ENCODE peak calls at places on chromosome 18, in seven cellular contexts. One of them, this sample, is unnamed.
A peak's percentile ranks its signal among the peaks of the same experiment; 100 is the strongest.

GRCh38 chr18:70132999-70133398 is 72.5 kb downstream of the RTTN start:
- DNase-seq in sigmoid colon: no peak
- DNase-seq in H54: no peak
- DNase-seq in upper lobe of left lung: no peak
- DNase-seq in breast epithelium: no peak
- DNase-seq in spleen: no peak
- DNase-seq in adrenal gland: no peak
- DNase-seq in this sample: no peak

GRCh38 chr18:44452346-44452745 is 228.3 kb upstream of the SETBP1 start:
- DNase-seq in H54: no peak
- DNase-seq in upper lobe of left lung: no peak
- DNase-seq in breast epithelium: no peak
- DNase-seq in spleen: no peak
- DNase-seq in sigmoid colon: no peak
- DNase-seq in adrenal gland: no peak
- DNase-seq in this sample: no peak

GRCh38 chr18:5051207-5051606 is 145.8 kb downstream of the AKAIN1 start:
- DNase-seq in adrenal gland: no peak
- DNase-seq in H54: no peak
- DNase-seq in upper lobe of left lung: no peak
- DNase-seq in spleen: no peak
- DNase-seq in sigmoid colon: no peak
- DNase-seq in breast epithelium: no peak
- DNase-seq in this sample: no peak

GRCh38 chr18:24786027-24786426 is 325.6 kb downstream of the HRH4 start:
- DNase-seq in upper lobe of left lung: no peak
- DNase-seq in breast epithelium: no peak
- DNase-seq in spleen: no peak
- DNase-seq in H54: no peak
- DNase-seq in adrenal gland: no peak
- DNase-seq in sigmoid colon: no peak
- DNase-seq in this sample: no peak

GRCh38 chr18:52615943-52616342 is 275.9 kb downstream of the DCC start:
- DNase-seq in spleen: no peak
- DNase-seq in H54: no peak
- DNase-seq in breast epithelium: no peak
- DNase-seq in sigmoid colon: no peak
- DNase-seq in adrenal gland: no peak
- DNase-seq in upper lobe of left lung: no peak
- DNase-seq in this sample: no peak

GRCh38 chr18:51655327-51655698 is 457.8 kb upstream of the MEX3C start:
- DNase-seq in adrenal gland: no peak
- DNase-seq in spleen: no peak
- DNase-seq in H54: no peak
- DNase-seq in upper lobe of left lung: no peak
- DNase-seq in breast epithelium: no peak
- DNase-seq in sigmoid colon: no peak
- DNase-seq in this sample: no peak

GRCh38 chr18:9876867-9877654 is 8.7 kb upstream of the TXNDC2 start:
- DNase-seq in H54: peak; percentile 29
- DNase-seq in sigmoid colon: no peak
- DNase-seq in upper lobe of left lung: no peak
- DNase-seq in adrenal gland: peak; percentile 80
- DNase-seq in spleen: no peak
- DNase-seq in breast epithelium: no peak
- DNase-seq in this sample: peak; percentile 99

GRCh38 chr18:75041586-75041985 is 167.4 kb downstream of the PTGR3 start:
- DNase-seq in upper lobe of left lung: no peak
- DNase-seq in spleen: no peak
- DNase-seq in adrenal gland: no peak
- DNase-seq in H54: peak; percentile 1
- DNase-seq in breast epithelium: no peak
- DNase-seq in sigmoid colon: no peak
- DNase-seq in this sample: peak; percentile 19

GRCh38 chr18:48052845-48053244 is 122.4 kb upstream of the SMAD2 start:
- DNase-seq in upper lobe of left lung: no peak
- DNase-seq in spleen: no peak
- DNase-seq in adrenal gland: no peak
- DNase-seq in breast epithelium: no peak
- DNase-seq in H54: no peak
- DNase-seq in sigmoid colon: no peak
- DNase-seq in this sample: no peak

GRCh38 chr18:49677081-49677480 is 115.2 kb downstream of the LIPG start:
- DNase-seq in breast epithelium: no peak
- DNase-seq in spleen: no peak
- DNase-seq in adrenal gland: no peak
- DNase-seq in upper lobe of left lung: no peak
- DNase-seq in sigmoid colon: no peak
- DNase-seq in H54: no peak
- DNase-seq in this sample: no peak

GRCh38 chr18:69599377-69599776 is 198.7 kb downstream of the DOK6 start:
- DNase-seq in sigmoid colon: no peak
- DNase-seq in adrenal gland: no peak
- DNase-seq in H54: no peak
- DNase-seq in upper lobe of left lung: no peak
- DNase-seq in spleen: no peak
- DNase-seq in breast epithelium: no peak
- DNase-seq in this sample: no peak

GRCh38 chr18:28411806-28412205 is 234.9 kb upstream of the CDH2 start:
- DNase-seq in upper lobe of left lung: no peak
- DNase-seq in spleen: no peak
- DNase-seq in breast epithelium: no peak
- DNase-seq in adrenal gland: no peak
- DNase-seq in sigmoid colon: no peak
- DNase-seq in H54: no peak
- DNase-seq in this sample: no peak

GRCh38 chr18:505483-506122 is 5.1 kb upstream of the COLEC12 start:
- DNase-seq in spleen: no peak
- DNase-seq in breast epithelium: no peak
- DNase-seq in sigmoid colon: no peak
- DNase-seq in upper lobe of left lung: no peak
- DNase-seq in adrenal gland: no peak
- DNase-seq in H54: no peak
- DNase-seq in this sample: no peak

GRCh38 chr18:6729247-6730091 is at the start of gene ARHGAP28:
- DNase-seq in spleen: peak; percentile 87
- DNase-seq in adrenal gland: peak; percentile 68
- DNase-seq in H54: peak; percentile 68
- DNase-seq in upper lobe of left lung: peak; percentile 83
- DNase-seq in sigmoid colon: peak; percentile 89
- DNase-seq in breast epithelium: peak; percentile 62
- DNase-seq in this sample: peak; percentile 70

GRCh38 chr18:22567794-22568193 is 150.1 kb upstream of the CTAGE1 start:
- DNase-seq in spleen: no peak
- DNase-seq in upper lobe of left lung: no peak
- DNase-seq in H54: no peak
- DNase-seq in sigmoid colon: no peak
- DNase-seq in breast epithelium: no peak
- DNase-seq in adrenal gland: no peak
- DNase-seq in this sample: peak; percentile 10

GRCh38 chr18:79650959-79651358 is 28.6 kb upstream of the CTDP1 start:
- DNase-seq in sigmoid colon: no peak
- DNase-seq in upper lobe of left lung: no peak
- DNase-seq in adrenal gland: no peak
- DNase-seq in breast epithelium: no peak
- DNase-seq in spleen: no peak
- DNase-seq in H54: no peak
- DNase-seq in this sample: no peak

GRCh38 chr18:79570266-79571201 is 109.1 kb upstream of the CTDP1 start:
- DNase-seq in spleen: peak; percentile 27
- DNase-seq in H54: peak; percentile 8
- DNase-seq in adrenal gland: no peak
- DNase-seq in sigmoid colon: peak; percentile 48
- DNase-seq in upper lobe of left lung: peak; percentile 15
- DNase-seq in breast epithelium: peak; percentile 9
- DNase-seq in this sample: no peak

GRCh38 chr18:62522510-62523254 is at the start of gene ZCCHC2:
- DNase-seq in spleen: peak; percentile 99
- DNase-seq in H54: peak; percentile 86
- DNase-seq in adrenal gland: peak; percentile 98
- DNase-seq in sigmoid colon: peak; percentile 99
- DNase-seq in breast epithelium: peak; percentile 97
- DNase-seq in upper lobe of left lung: peak; percentile 98
- DNase-seq in this sample: peak; percentile 100

GRCh38 chr18:62522178-62522509 is 681 bp upstream of the ZCCHC2 start:
- DNase-seq in sigmoid colon: no peak
- DNase-seq in breast epithelium: no peak
- DNase-seq in spleen: no peak
- DNase-seq in upper lobe of left lung: no peak
- DNase-seq in adrenal gland: no peak
- DNase-seq in H54: no peak
- DNase-seq in this sample: no peak

GRCh38 chr18:62523631-62524442 is 1.0 kb downstream of the ZCCHC2 start:
- DNase-seq in upper lobe of left lung: peak; percentile 60
- DNase-seq in spleen: peak; percentile 93
- DNase-seq in H54: no peak
- DNase-seq in adrenal gland: peak; percentile 67
- DNase-seq in breast epithelium: peak; percentile 54
- DNase-seq in sigmoid colon: peak; percentile 82
- DNase-seq in this sample: peak; percentile 75

GRCh38 chr18:62524443-62525200 is 1.8 kb downstream of the ZCCHC2 start:
- DNase-seq in upper lobe of left lung: peak; percentile 64
- DNase-seq in spleen: peak; percentile 95
- DNase-seq in adrenal gland: peak; percentile 63
- DNase-seq in breast epithelium: peak; percentile 50
- DNase-seq in sigmoid colon: peak; percentile 79
- DNase-seq in H54: no peak
- DNase-seq in this sample: peak; percentile 79

DNA sequence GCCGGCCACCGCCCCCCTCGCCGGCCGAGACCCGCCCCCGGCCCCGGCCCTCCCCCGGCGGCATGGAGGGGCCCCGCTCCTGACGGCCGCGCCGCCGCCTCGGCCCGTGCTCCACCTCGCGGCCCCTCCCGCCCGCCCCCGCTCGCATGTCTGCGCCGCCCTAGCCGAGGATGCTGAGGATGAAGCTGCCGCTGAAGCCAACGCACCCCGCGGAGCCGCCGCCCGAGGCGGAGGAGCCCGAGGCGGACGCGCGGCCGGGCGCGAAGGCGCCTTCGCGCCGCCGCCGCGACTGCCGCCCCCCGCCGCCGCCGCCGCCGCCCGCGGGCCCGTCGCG is 397 bp downstream of the ZCCHC2 start:
- DNase-seq in sigmoid colon: no peak
- DNase-seq in breast epithelium: no peak
- DNase-seq in adrenal gland: no peak
- DNase-seq in upper lobe of left lung: no peak
- DNase-seq in spleen: no peak
- DNase-seq in H54: no peak
- DNase-seq in this sample: no peak
- TF ChIP-seq POLR2A in sigmoid colon: no peak
- TF ChIP-seq POLR2A in breast epithelium: no peak
- TF ChIP-seq POLR2A in adrenal gland: no peak
- TF ChIP-seq POLR2A in upper lobe of left lung: no peak
- TF ChIP-seq POLR2A in spleen: no peak
- TF ChIP-seq POLR2A in H54: no peak
- TF ChIP-seq POLR2A in this sample: no peak

DNA sequence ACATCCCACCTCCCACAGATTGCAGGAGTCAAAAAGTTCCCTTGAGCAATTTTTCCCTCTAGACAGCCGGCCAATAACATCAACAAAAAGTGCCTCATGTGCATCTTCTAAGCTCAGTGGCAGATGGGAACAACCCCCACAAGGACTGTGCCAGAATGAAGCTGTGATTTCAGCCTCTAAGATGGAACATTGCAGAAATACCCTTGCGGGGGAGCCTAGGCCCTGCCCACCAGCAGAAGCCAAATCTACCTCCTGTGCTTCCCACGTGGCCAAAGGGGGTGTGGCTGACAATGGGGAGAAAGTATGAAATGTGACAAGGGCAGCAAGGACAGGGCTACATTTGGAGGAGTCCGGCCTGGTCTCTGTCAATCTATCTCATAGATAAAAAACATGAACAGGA is 482.3 kb downstream of the TGIF1 start:
- DNase-seq in breast epithelium: no peak
- DNase-seq in H54: no peak
- DNase-seq in adrenal gland: no peak
- DNase-seq in sigmoid colon: no peak
- DNase-seq in upper lobe of left lung: no peak
- DNase-seq in spleen: no peak
- DNase-seq in this sample: no peak
- TF ChIP-seq POLR2A in breast epithelium: no peak
- TF ChIP-seq POLR2A in H54: no peak
- TF ChIP-seq POLR2A in adrenal gland: no peak
- TF ChIP-seq POLR2A in sigmoid colon: no peak
- TF ChIP-seq POLR2A in upper lobe of left lung: no peak
- TF ChIP-seq POLR2A in spleen: no peak
- TF ChIP-seq POLR2A in this sample: no peak

GRCh38 chr18:59899298-59900221 is at the start of gene PMAIP1:
- DNase-seq in breast epithelium: peak; percentile 84
- DNase-seq in sigmoid colon: peak; percentile 92
- DNase-seq in adrenal gland: peak; percentile 80
- DNase-seq in H54: peak; percentile 44
- DNase-seq in spleen: peak; percentile 96
- DNase-seq in upper lobe of left lung: peak; percentile 89
- DNase-seq in this sample: peak; percentile 93
- TF ChIP-seq POLR2A in breast epithelium: peak; percentile 56
- TF ChIP-seq POLR2A in sigmoid colon: peak; percentile 27
- TF ChIP-seq POLR2A in adrenal gland: peak; percentile 43
- TF ChIP-seq POLR2A in H54: peak; percentile 99
- TF ChIP-seq POLR2A in spleen: peak; percentile 91
- TF ChIP-seq POLR2A in upper lobe of left lung: no peak
- TF ChIP-seq POLR2A in this sample: peak; percentile 77

DNA sequence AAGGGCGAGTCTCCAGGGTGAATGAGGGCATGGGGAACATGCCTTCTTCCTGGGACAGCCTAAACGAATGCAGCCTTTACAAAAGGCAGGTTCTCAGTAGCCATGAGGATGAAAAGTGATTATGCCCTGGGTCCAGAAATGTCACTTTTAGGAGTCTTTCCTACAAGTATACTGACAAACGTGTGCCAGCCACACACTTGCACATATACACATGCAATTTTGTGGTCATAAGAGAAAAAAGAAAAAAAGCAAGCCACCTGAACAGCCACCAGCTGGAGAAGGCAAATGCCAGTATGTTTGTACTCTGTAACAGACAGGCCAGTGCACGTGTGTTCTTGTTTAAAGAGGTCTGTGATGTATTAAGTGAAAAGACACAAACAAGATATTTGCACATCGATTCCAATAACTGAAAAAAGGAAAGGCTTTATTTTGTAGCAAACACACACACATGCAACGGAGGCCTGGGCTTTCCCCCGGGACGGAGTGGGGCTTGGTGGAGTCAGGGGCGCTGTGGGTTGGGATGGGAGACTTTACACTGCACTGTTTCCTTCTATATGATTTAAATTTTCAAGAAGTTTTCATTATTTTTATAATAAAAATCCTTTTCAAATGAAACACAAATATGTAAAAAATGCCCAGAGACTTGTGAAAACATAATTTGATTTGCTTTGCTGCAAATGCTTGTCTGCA is 108.4 kb downstream of the FAM210A start:
- DNase-seq in spleen: no peak
- DNase-seq in adrenal gland: no peak
- DNase-seq in H54: no peak
- DNase-seq in upper lobe of left lung: no peak
- DNase-seq in sigmoid colon: peak; percentile 29
- DNase-seq in breast epithelium: no peak
- DNase-seq in this sample: no peak
- TF ChIP-seq POLR2A in spleen: no peak
- TF ChIP-seq POLR2A in adrenal gland: no peak
- TF ChIP-seq POLR2A in H54: no peak
- TF ChIP-seq POLR2A in upper lobe of left lung: no peak
- TF ChIP-seq POLR2A in sigmoid colon: no peak
- TF ChIP-seq POLR2A in breast epithelium: no peak
- TF ChIP-seq POLR2A in this sample: no peak

GRCh38 chr18:77132369-77133050 is at the start of gene MBP:
- DNase-seq in breast epithelium: peak; percentile 75
- DNase-seq in H54: no peak
- DNase-seq in sigmoid colon: peak; percentile 82
- DNase-seq in spleen: peak; percentile 97
- DNase-seq in adrenal gland: peak; percentile 53
- DNase-seq in upper lobe of left lung: peak; percentile 93
- DNase-seq in this sample: peak; percentile 60
- TF ChIP-seq POLR2A in breast epithelium: no peak
- TF ChIP-seq POLR2A in H54: no peak
- TF ChIP-seq POLR2A in sigmoid colon: peak; percentile 8
- TF ChIP-seq POLR2A in spleen: peak; percentile 80
- TF ChIP-seq POLR2A in adrenal gland: peak; percentile 58
- TF ChIP-seq POLR2A in upper lobe of left lung: no peak
- TF ChIP-seq POLR2A in this sample: peak; percentile 49